ENCODE peak calls at places on chromosomes 16 and 17, in six cellular contexts. One of them, this sample, is unnamed. For H3K27me3, the result is how much of the 10 kb centered on the place peaks cover.

GRCh38 chr17:8820311-8821010 is 21.3 kb upstream of the MFSD6L start:
- DNase-seq in iPS DF 6.9: no peak
- DNase-seq in IMR-90: no peak
- DNase-seq in GM23248: peak
- DNase-seq in PC-3: no peak
- DNase-seq in SK-N-SH: no peak
- DNase-seq in this sample: no peak

GRCh38 chr17:78330570-78331224 is 29.2 kb downstream of the SOCS3 start:
- DNase-seq in iPS DF 6.9: no peak
- DNase-seq in IMR-90: no peak
- DNase-seq in GM23248: no peak
- DNase-seq in PC-3: peak
- DNase-seq in SK-N-SH: peak
- DNase-seq in this sample: no peak

GRCh38 chr17:76452102-76452645 is 778 bp downstream of the UBE2O start:
- DNase-seq in iPS DF 6.9: no peak
- DNase-seq in IMR-90: no peak
- DNase-seq in GM23248: no peak
- DNase-seq in PC-3: peak
- DNase-seq in SK-N-SH: no peak
- DNase-seq in this sample: peak

GRCh38 chr17:82892869-82893565 is 53.2 kb upstream of the ZNF750 start:
- DNase-seq in iPS DF 6.9: no peak
- DNase-seq in IMR-90: peak
- DNase-seq in GM23248: no peak
- DNase-seq in PC-3: no peak
- DNase-seq in SK-N-SH: no peak
- DNase-seq in this sample: no peak

GRCh38 chr16:52497067-52497816 is 49.7 kb downstream of the TOX3 start:
- DNase-seq in iPS DF 6.9: no peak
- DNase-seq in IMR-90: no peak
- DNase-seq in GM23248: no peak
- DNase-seq in PC-3: peak
- DNase-seq in SK-N-SH: peak
- DNase-seq in this sample: no peak

GRCh38 chr16:1984347-1985225 is 593 bp downstream of the GFER start:
- DNase-seq in iPS DF 6.9: no peak
- DNase-seq in IMR-90: peak
- DNase-seq in GM23248: peak
- DNase-seq in PC-3: no peak
- DNase-seq in SK-N-SH: no peak
- DNase-seq in this sample: peak

GRCh38 chr17:77235370-77236080 is 94.8 kb downstream of the SEC14L1 start:
- DNase-seq in iPS DF 6.9: no peak
- DNase-seq in IMR-90: peak
- DNase-seq in GM23248: peak
- DNase-seq in PC-3: no peak
- DNase-seq in SK-N-SH: peak
- DNase-seq in this sample: no peak

GRCh38 chr16:87896924-87897562 is 27.7 kb upstream of the SLC7A5 start:
- DNase-seq in iPS DF 6.9: no peak
- DNase-seq in IMR-90: no peak
- DNase-seq in GM23248: no peak
- DNase-seq in PC-3: no peak
- DNase-seq in SK-N-SH: no peak
- DNase-seq in this sample: no peak

GRCh38 chr17:61536417-61536955 is 54.5 kb downstream of the NACA2 start:
- DNase-seq in iPS DF 6.9: no peak
- DNase-seq in IMR-90: peak
- DNase-seq in GM23248: no peak
- DNase-seq in PC-3: no peak
- DNase-seq in SK-N-SH: no peak
- DNase-seq in this sample: no peak

DNA sequence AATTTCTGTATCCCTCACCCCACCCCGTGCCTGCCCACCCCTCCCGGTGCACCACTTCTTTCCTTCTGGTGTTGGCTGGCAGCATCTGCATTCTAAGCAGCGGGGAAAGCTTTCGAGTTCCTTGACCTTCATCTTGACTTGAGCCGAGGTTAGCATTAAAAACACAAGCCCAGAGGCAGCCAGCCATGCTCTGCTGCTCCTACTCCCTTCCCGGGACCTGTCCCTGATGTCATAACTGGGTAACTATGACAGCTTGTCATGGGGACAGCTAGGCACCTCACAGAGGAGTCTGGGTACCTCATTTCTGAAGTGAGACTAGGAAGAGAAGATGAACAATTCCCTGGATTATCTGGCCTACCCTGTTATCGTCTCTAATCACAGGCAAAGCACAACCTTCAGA is at the start of gene CFAP97D1:
- DNase-seq in iPS DF 6.9: no peak
- DNase-seq in IMR-90: no peak
- DNase-seq in GM23248: no peak
- DNase-seq in PC-3: no peak
- DNase-seq in SK-N-SH: no peak
- DNase-seq in this sample: no peak
- H3K4me3 ChIP-seq in iPS DF 6.9: peak
- H3K4me3 ChIP-seq in IMR-90: peak
- H3K4me3 ChIP-seq in GM23248: peak
- H3K4me3 ChIP-seq in PC-3: peak
- H3K4me3 ChIP-seq in SK-N-SH: peak
- H3K4me3 ChIP-seq in this sample: peak

DNA sequence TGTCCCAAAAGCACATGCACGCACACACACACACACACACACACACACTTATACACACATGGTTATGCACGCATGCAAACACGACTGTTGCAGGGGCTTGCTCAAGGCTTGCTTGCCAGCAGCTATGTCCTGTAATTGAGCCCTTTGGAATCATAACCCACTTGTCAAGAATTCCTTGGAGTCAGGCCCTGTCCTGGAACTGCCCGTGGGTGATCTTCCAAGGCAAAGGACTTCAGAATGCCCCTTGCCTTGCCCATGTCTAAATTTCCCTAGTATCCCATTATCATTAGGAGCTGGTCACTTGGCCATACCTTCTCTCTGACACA is 128.6 kb downstream of the ASIC2 start:
- DNase-seq in iPS DF 6.9: no peak
- DNase-seq in IMR-90: no peak
- DNase-seq in GM23248: no peak
- DNase-seq in PC-3: no peak
- DNase-seq in SK-N-SH: no peak
- DNase-seq in this sample: no peak
- H3K27me3 ChIP-seq in iPS DF 6.9: under half
- H3K27me3 ChIP-seq in IMR-90: under half
- H3K27me3 ChIP-seq in GM23248: under half
- H3K27me3 ChIP-seq in PC-3: under half
- H3K27me3 ChIP-seq in SK-N-SH: under half
- H3K27me3 ChIP-seq in this sample: under half

GRCh38 chr17:27296427-27296979 is 2.6 kb downstream of the WSB1 start:
- DNase-seq in iPS DF 6.9: no peak
- DNase-seq in IMR-90: peak
- DNase-seq in GM23248: peak
- DNase-seq in PC-3: peak
- DNase-seq in SK-N-SH: no peak
- DNase-seq in this sample: no peak
- H3K4me3 ChIP-seq in iPS DF 6.9: no peak
- H3K4me3 ChIP-seq in IMR-90: peak
- H3K4me3 ChIP-seq in GM23248: peak
- H3K4me3 ChIP-seq in PC-3: peak
- H3K4me3 ChIP-seq in SK-N-SH: peak
- H3K4me3 ChIP-seq in this sample: no peak

DNA sequence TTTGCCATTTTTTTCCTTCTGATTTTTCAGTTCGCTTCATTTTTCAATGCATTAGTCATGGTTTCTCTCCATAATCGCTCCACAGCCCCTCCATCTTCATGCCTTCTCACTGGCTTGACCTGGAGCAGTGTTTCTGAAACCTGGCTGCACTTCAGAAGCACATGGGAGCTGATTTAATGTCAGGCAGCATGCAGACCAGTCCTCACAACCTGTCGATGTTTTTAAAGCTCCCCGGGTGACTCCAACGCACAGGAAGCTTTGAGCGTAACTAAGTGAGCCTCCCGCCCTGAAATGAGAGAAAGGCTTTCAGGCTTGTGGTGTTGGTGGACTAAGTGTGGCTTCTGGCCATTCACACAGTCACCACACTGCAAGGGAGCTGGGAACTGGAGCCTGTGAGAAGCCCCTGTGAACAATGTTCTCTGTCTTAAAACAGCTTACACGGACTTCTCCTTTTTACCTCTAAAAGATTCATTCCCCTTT is 16.8 kb upstream of the DRG2 start:
- DNase-seq in iPS DF 6.9: no peak
- DNase-seq in IMR-90: peak
- DNase-seq in GM23248: peak
- DNase-seq in PC-3: no peak
- DNase-seq in SK-N-SH: no peak
- DNase-seq in this sample: peak
- H3K27me3 ChIP-seq in iPS DF 6.9: under half
- H3K27me3 ChIP-seq in IMR-90: under half
- H3K27me3 ChIP-seq in GM23248: under half
- H3K27me3 ChIP-seq in PC-3: under half
- H3K27me3 ChIP-seq in SK-N-SH: under half
- H3K27me3 ChIP-seq in this sample: under half

GRCh38 chr16:7521834-7522233 is 189.2 kb downstream of the RBFOX1 start:
- DNase-seq in iPS DF 6.9: no peak
- DNase-seq in IMR-90: no peak
- DNase-seq in GM23248: no peak
- DNase-seq in PC-3: no peak
- DNase-seq in SK-N-SH: no peak
- DNase-seq in this sample: no peak
- H3K4me3 ChIP-seq in iPS DF 6.9: no peak
- H3K4me3 ChIP-seq in IMR-90: no peak
- H3K4me3 ChIP-seq in GM23248: no peak
- H3K4me3 ChIP-seq in PC-3: no peak
- H3K4me3 ChIP-seq in SK-N-SH: no peak
- H3K4me3 ChIP-seq in this sample: no peak

GRCh38 chr16:48446534-48446920 is 61.3 kb upstream of the SIAH1 start:
- DNase-seq in iPS DF 6.9: no peak
- DNase-seq in IMR-90: no peak
- DNase-seq in GM23248: no peak
- DNase-seq in PC-3: no peak
- DNase-seq in SK-N-SH: no peak
- DNase-seq in this sample: peak

GRCh38 chr16:48445782-48446533 is 60.7 kb upstream of the SIAH1 start:
- DNase-seq in iPS DF 6.9: no peak
- DNase-seq in IMR-90: no peak
- DNase-seq in GM23248: no peak
- DNase-seq in PC-3: no peak
- DNase-seq in SK-N-SH: no peak
- DNase-seq in this sample: no peak

GRCh38 chr16:48447940-48448536 is 62.8 kb upstream of the SIAH1 start:
- DNase-seq in iPS DF 6.9: no peak
- DNase-seq in IMR-90: no peak
- DNase-seq in GM23248: no peak
- DNase-seq in PC-3: no peak
- DNase-seq in SK-N-SH: no peak
- DNase-seq in this sample: no peak

GRCh38 chr16:48448799-48449481 is 63.7 kb upstream of the SIAH1 start:
- DNase-seq in iPS DF 6.9: no peak
- DNase-seq in IMR-90: no peak
- DNase-seq in GM23248: no peak
- DNase-seq in PC-3: no peak
- DNase-seq in SK-N-SH: no peak
- DNase-seq in this sample: no peak

DNA sequence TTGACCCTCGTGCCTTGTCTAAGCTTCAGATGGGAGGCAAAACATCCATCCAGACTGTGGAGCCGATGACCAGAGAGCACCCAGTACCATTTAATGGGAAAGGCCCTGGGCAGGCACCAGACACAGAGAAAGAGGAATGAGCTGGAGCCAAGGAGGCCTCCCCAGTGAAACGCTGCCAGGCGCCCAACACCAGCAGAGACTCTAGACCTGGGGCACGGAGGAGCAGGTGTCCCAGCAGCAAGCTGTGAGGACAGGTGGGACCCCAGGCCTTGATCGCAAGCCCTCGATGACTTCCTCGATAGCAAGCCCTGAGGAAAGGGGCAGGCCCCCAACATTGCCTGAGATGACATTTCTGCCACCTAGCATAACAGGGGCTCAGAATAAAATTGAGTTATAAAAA is 62.2 kb upstream of the SIAH1 start:
- DNase-seq in iPS DF 6.9: no peak
- DNase-seq in IMR-90: no peak
- DNase-seq in GM23248: no peak
- DNase-seq in PC-3: no peak
- DNase-seq in SK-N-SH: no peak
- DNase-seq in this sample: no peak
- H3K27me3 ChIP-seq in iPS DF 6.9: under half
- H3K27me3 ChIP-seq in IMR-90: under half
- H3K27me3 ChIP-seq in GM23248: under half
- H3K27me3 ChIP-seq in PC-3: under half
- H3K27me3 ChIP-seq in SK-N-SH: under half
- H3K27me3 ChIP-seq in this sample: under half

GRCh38 chr16:8564934-8565345 is 25.4 kb downstream of the TMEM114 start:
- DNase-seq in iPS DF 6.9: no peak
- DNase-seq in IMR-90: no peak
- DNase-seq in GM23248: no peak
- DNase-seq in PC-3: no peak
- DNase-seq in SK-N-SH: no peak
- DNase-seq in this sample: no peak
- H3K4me3 ChIP-seq in iPS DF 6.9: no peak
- H3K4me3 ChIP-seq in IMR-90: no peak
- H3K4me3 ChIP-seq in GM23248: no peak
- H3K4me3 ChIP-seq in PC-3: no peak
- H3K4me3 ChIP-seq in SK-N-SH: no peak
- H3K4me3 ChIP-seq in this sample: no peak